ENCODE peak calls at places on chromosomes 5 and 9, in ten cellular contexts. One of them, this sample, is unnamed. For H3K36me3 and H3K27me3, the result is how much of the 10 kb centered on the place peaks cover.

GRCh38 chr9:98929866-98930265 is 13.8 kb upstream of the COL15A1 start:
- DNase-seq in pancreas: no peak
- DNase-seq in CD8-positive, alpha-beta T cell: no peak
- DNase-seq in transverse colon: no peak
- DNase-seq in psoas muscle: no peak
- DNase-seq in PC-9: no peak
- DNase-seq in heart left ventricle: no peak
- DNase-seq in ovary: peak
- DNase-seq in suprapubic skin: no peak
- DNase-seq in tibial artery: no peak
- DNase-seq in this sample: no peak

GRCh38 chr9:133428579-133429215 is 6.5 kb downstream of the ADAMTS13 start:
- DNase-seq in pancreas: peak
- DNase-seq in CD8-positive, alpha-beta T cell: no peak
- DNase-seq in transverse colon: peak
- DNase-seq in psoas muscle: no peak
- DNase-seq in PC-9: no peak
- DNase-seq in heart left ventricle: no peak
- DNase-seq in ovary: no peak
- DNase-seq in suprapubic skin: no peak
- DNase-seq in tibial artery: no peak
- DNase-seq in this sample: no peak

GRCh38 chr5:153699035-153699434 is 208.6 kb downstream of the GRIA1 start:
- DNase-seq in pancreas: no peak
- DNase-seq in CD8-positive, alpha-beta T cell: no peak
- DNase-seq in transverse colon: no peak
- DNase-seq in psoas muscle: no peak
- DNase-seq in PC-9: no peak
- DNase-seq in heart left ventricle: no peak
- DNase-seq in ovary: no peak
- DNase-seq in suprapubic skin: no peak
- DNase-seq in tibial artery: no peak
- DNase-seq in this sample: no peak

GRCh38 chr5:145531038-145531734 is 304.0 kb downstream of the PRELID2 start:
- DNase-seq in pancreas: no peak
- DNase-seq in CD8-positive, alpha-beta T cell: no peak
- DNase-seq in transverse colon: peak
- DNase-seq in psoas muscle: no peak
- DNase-seq in PC-9: peak
- DNase-seq in heart left ventricle: peak
- DNase-seq in ovary: peak
- DNase-seq in suprapubic skin: no peak
- DNase-seq in tibial artery: no peak
- DNase-seq in this sample: peak

GRCh38 chr9:16335788-16336580 is 534.5 kb downstream of the BNC2 start:
- DNase-seq in pancreas: no peak
- DNase-seq in CD8-positive, alpha-beta T cell: no peak
- DNase-seq in transverse colon: peak
- DNase-seq in psoas muscle: peak
- DNase-seq in PC-9: peak
- DNase-seq in heart left ventricle: peak
- DNase-seq in ovary: peak
- DNase-seq in suprapubic skin: no peak
- DNase-seq in tibial artery: peak
- DNase-seq in this sample: peak

GRCh38 chr5:67842806-67843205 is 372.8 kb upstream of the PIK3R1 start:
- DNase-seq in pancreas: no peak
- DNase-seq in CD8-positive, alpha-beta T cell: no peak
- DNase-seq in transverse colon: no peak
- DNase-seq in psoas muscle: no peak
- DNase-seq in PC-9: no peak
- DNase-seq in heart left ventricle: no peak
- DNase-seq in ovary: no peak
- DNase-seq in suprapubic skin: no peak
- DNase-seq in tibial artery: no peak
- DNase-seq in this sample: peak

GRCh38 chr5:79151933-79152671 is 40.5 kb downstream of the BHMT start:
- DNase-seq in pancreas: no peak
- DNase-seq in CD8-positive, alpha-beta T cell: no peak
- DNase-seq in transverse colon: no peak
- DNase-seq in psoas muscle: no peak
- DNase-seq in PC-9: no peak
- DNase-seq in heart left ventricle: no peak
- DNase-seq in ovary: no peak
- DNase-seq in suprapubic skin: no peak
- DNase-seq in tibial artery: no peak
- DNase-seq in this sample: no peak

GRCh38 chr9:68851657-68852056 is 146.6 kb downstream of the PIP5K1B start:
- DNase-seq in pancreas: no peak
- DNase-seq in CD8-positive, alpha-beta T cell: no peak
- DNase-seq in transverse colon: no peak
- DNase-seq in psoas muscle: no peak
- DNase-seq in PC-9: no peak
- DNase-seq in heart left ventricle: no peak
- DNase-seq in ovary: no peak
- DNase-seq in suprapubic skin: no peak
- DNase-seq in tibial artery: no peak
- DNase-seq in this sample: no peak

GRCh38 chr5:139446956-139447779 is 7.8 kb upstream of the DNAJC18 start:
- DNase-seq in pancreas: no peak
- DNase-seq in CD8-positive, alpha-beta T cell: no peak
- DNase-seq in transverse colon: no peak
- DNase-seq in psoas muscle: no peak
- DNase-seq in PC-9: no peak
- DNase-seq in heart left ventricle: no peak
- DNase-seq in ovary: no peak
- DNase-seq in suprapubic skin: no peak
- DNase-seq in tibial artery: no peak
- DNase-seq in this sample: peak

GRCh38 chr5:89087551-89088318 is 204.8 kb upstream of the MEF2C start:
- DNase-seq in pancreas: no peak
- DNase-seq in CD8-positive, alpha-beta T cell: no peak
- DNase-seq in transverse colon: no peak
- DNase-seq in psoas muscle: no peak
- DNase-seq in PC-9: no peak
- DNase-seq in heart left ventricle: peak
- DNase-seq in ovary: no peak
- DNase-seq in suprapubic skin: no peak
- DNase-seq in tibial artery: peak
- DNase-seq in this sample: no peak

GRCh38 chr5:60295423-60295822 is 401.9 kb upstream of the PDE4D start:
- DNase-seq in pancreas: no peak
- DNase-seq in CD8-positive, alpha-beta T cell: no peak
- DNase-seq in transverse colon: peak
- DNase-seq in psoas muscle: no peak
- DNase-seq in PC-9: no peak
- DNase-seq in heart left ventricle: peak
- DNase-seq in ovary: no peak
- DNase-seq in suprapubic skin: no peak
- DNase-seq in tibial artery: peak
- DNase-seq in this sample: peak

GRCh38 chr5:168530751-168531150 is 1.6 kb downstream of the FBLL1 start:
- DNase-seq in pancreas: no peak
- DNase-seq in CD8-positive, alpha-beta T cell: no peak
- DNase-seq in transverse colon: no peak
- DNase-seq in psoas muscle: no peak
- DNase-seq in PC-9: no peak
- DNase-seq in heart left ventricle: no peak
- DNase-seq in ovary: no peak
- DNase-seq in suprapubic skin: no peak
- DNase-seq in tibial artery: no peak
- DNase-seq in this sample: no peak

DNA sequence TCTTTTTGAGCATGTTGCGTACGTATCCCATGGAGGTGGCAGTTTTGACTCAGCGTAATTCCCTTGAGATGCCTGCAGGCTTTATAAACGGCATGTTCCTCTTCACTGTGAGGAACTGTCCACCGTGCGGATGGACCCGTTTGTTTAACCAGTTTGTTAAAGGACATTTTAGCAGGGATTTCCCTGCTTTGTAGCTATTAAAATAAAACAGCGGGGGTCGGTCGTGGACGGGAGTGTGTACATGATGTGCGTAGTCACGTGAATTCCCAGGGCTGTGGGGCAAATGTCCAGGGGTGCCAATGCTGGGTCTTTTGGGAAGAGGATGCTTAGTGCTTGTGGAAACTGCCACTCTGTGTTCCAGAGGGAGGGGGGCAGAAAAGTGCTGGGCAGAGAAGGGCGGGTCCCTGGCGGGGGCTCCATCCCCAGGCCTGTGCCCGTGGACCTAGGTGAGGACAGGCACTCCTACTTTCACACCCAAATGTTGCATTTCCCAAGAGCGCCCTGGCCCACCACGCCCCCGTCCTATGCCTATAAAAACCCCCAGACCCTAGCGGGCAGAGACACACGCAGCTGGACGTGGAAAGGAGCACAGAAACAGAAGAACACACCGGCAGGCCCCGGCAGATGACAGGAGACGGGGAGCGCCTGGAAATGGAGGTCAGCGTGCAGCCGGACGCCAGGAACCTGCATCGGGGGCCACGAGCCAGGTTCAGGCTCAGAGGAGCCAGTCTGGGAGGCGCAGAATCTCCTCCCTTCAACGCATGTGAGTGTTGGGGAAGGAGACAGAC is 4.0 kb upstream of the TERT start:
- DNase-seq in pancreas: peak
- DNase-seq in CD8-positive, alpha-beta T cell: peak
- DNase-seq in transverse colon: no peak
- DNase-seq in psoas muscle: no peak
- DNase-seq in PC-9: no peak
- DNase-seq in heart left ventricle: no peak
- DNase-seq in ovary: no peak
- DNase-seq in suprapubic skin: peak
- DNase-seq in tibial artery: no peak
- DNase-seq in this sample: no peak
- TF ChIP-seq CTCF in pancreas: no peak
- TF ChIP-seq CTCF in CD8-positive, alpha-beta T cell: no peak
- TF ChIP-seq CTCF in transverse colon: no peak
- TF ChIP-seq CTCF in psoas muscle: no peak
- TF ChIP-seq CTCF in PC-9: no peak
- TF ChIP-seq CTCF in heart left ventricle: no peak
- TF ChIP-seq CTCF in ovary: no peak
- TF ChIP-seq CTCF in suprapubic skin: no peak
- TF ChIP-seq CTCF in tibial artery: no peak
- TF ChIP-seq CTCF in this sample: no peak

DNA sequence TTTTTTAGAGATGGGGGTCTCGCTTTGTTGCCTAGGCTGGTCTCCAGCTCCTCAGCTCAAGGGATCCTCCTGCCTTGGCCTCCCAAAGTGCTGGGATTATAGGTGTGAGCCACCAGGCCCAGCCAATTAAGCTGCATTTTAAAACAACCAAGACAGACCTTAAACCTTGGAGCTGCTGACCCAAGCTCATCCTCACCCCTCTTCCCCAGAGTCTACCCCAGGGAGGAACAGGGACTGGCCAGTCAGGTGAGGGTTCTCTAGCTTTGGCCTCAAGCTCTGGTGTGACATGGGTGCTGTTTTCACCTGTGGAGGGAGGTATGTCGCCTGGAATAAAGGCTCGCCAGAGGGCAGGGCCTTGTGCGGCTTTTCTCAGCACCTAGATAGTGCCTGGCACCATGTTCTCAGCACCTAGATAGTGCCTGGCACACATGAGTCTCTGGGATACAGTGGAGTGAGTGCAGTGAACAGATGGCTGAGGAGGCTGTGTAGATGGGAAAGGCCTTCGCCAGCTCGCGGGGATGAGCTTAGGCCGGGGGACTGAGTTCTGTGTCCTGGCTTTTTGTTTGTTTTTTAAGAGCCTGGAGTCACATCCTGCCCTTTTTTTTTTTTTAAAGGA is 7.4 kb downstream of the CDK9 start:
- DNase-seq in pancreas: no peak
- DNase-seq in CD8-positive, alpha-beta T cell: no peak
- DNase-seq in transverse colon: no peak
- DNase-seq in psoas muscle: no peak
- DNase-seq in PC-9: peak
- DNase-seq in heart left ventricle: no peak
- DNase-seq in ovary: peak
- DNase-seq in suprapubic skin: no peak
- DNase-seq in tibial artery: no peak
- DNase-seq in this sample: no peak
- H3K36me3 ChIP-seq in pancreas: under half
- H3K36me3 ChIP-seq in CD8-positive, alpha-beta T cell: under half
- H3K36me3 ChIP-seq in transverse colon: under half
- H3K36me3 ChIP-seq in psoas muscle: under half
- H3K36me3 ChIP-seq in PC-9: under half
- H3K36me3 ChIP-seq in heart left ventricle: under half
- H3K36me3 ChIP-seq in ovary: under half
- H3K36me3 ChIP-seq in suprapubic skin: under half
- H3K36me3 ChIP-seq in tibial artery: under half
- H3K36me3 ChIP-seq in this sample: under half

GRCh38 chr9:101738566-101739183 is at the start of gene GRIN3A:
- DNase-seq in pancreas: peak
- DNase-seq in CD8-positive, alpha-beta T cell: no peak
- DNase-seq in transverse colon: peak
- DNase-seq in psoas muscle: peak
- DNase-seq in PC-9: no peak
- DNase-seq in heart left ventricle: peak
- DNase-seq in ovary: peak
- DNase-seq in suprapubic skin: no peak
- DNase-seq in tibial artery: no peak
- DNase-seq in this sample: no peak

GRCh38 chr9:101736723-101737122 is 1.7 kb downstream of the GRIN3A start:
- DNase-seq in pancreas: no peak
- DNase-seq in CD8-positive, alpha-beta T cell: no peak
- DNase-seq in transverse colon: no peak
- DNase-seq in psoas muscle: peak
- DNase-seq in PC-9: no peak
- DNase-seq in heart left ventricle: peak
- DNase-seq in ovary: peak
- DNase-seq in suprapubic skin: no peak
- DNase-seq in tibial artery: no peak
- DNase-seq in this sample: peak

GRCh38 chr9:101737705-101738565 is 512 bp downstream of the GRIN3A start:
- DNase-seq in pancreas: peak
- DNase-seq in CD8-positive, alpha-beta T cell: no peak
- DNase-seq in transverse colon: no peak
- DNase-seq in psoas muscle: no peak
- DNase-seq in PC-9: no peak
- DNase-seq in heart left ventricle: no peak
- DNase-seq in ovary: no peak
- DNase-seq in suprapubic skin: no peak
- DNase-seq in tibial artery: no peak
- DNase-seq in this sample: no peak

GRCh38 chr9:101739311-101739710 is 864 bp upstream of the GRIN3A start:
- DNase-seq in pancreas: no peak
- DNase-seq in CD8-positive, alpha-beta T cell: no peak
- DNase-seq in transverse colon: no peak
- DNase-seq in psoas muscle: no peak
- DNase-seq in PC-9: no peak
- DNase-seq in heart left ventricle: no peak
- DNase-seq in ovary: no peak
- DNase-seq in suprapubic skin: no peak
- DNase-seq in tibial artery: no peak
- DNase-seq in this sample: no peak

GRCh38 chr9:101737165-101737704 is 1.2 kb downstream of the GRIN3A start:
- DNase-seq in pancreas: peak
- DNase-seq in CD8-positive, alpha-beta T cell: no peak
- DNase-seq in transverse colon: no peak
- DNase-seq in psoas muscle: no peak
- DNase-seq in PC-9: no peak
- DNase-seq in heart left ventricle: no peak
- DNase-seq in ovary: no peak
- DNase-seq in suprapubic skin: no peak
- DNase-seq in tibial artery: no peak
- DNase-seq in this sample: no peak
- H3K27me3 ChIP-seq in pancreas: under half
- H3K27me3 ChIP-seq in CD8-positive, alpha-beta T cell: under half
- H3K27me3 ChIP-seq in transverse colon: half or more
- H3K27me3 ChIP-seq in psoas muscle: under half
- H3K27me3 ChIP-seq in PC-9: under half
- H3K27me3 ChIP-seq in heart left ventricle: half or more
- H3K27me3 ChIP-seq in ovary: under half
- H3K27me3 ChIP-seq in suprapubic skin: under half
- H3K27me3 ChIP-seq in tibial artery: under half
- H3K27me3 ChIP-seq in this sample: under half

GRCh38 chr9:127384901-127385300 is 12.1 kb upstream of the SLC2A8 start:
- DNase-seq in pancreas: no peak
- DNase-seq in CD8-positive, alpha-beta T cell: no peak
- DNase-seq in transverse colon: no peak
- DNase-seq in psoas muscle: no peak
- DNase-seq in PC-9: no peak
- DNase-seq in heart left ventricle: no peak
- DNase-seq in ovary: no peak
- DNase-seq in suprapubic skin: peak
- DNase-seq in tibial artery: no peak
- DNase-seq in this sample: no peak
- TF ChIP-seq CTCF in pancreas: no peak
- TF ChIP-seq CTCF in CD8-positive, alpha-beta T cell: no peak
- TF ChIP-seq CTCF in transverse colon: no peak
- TF ChIP-seq CTCF in psoas muscle: no peak
- TF ChIP-seq CTCF in PC-9: no peak
- TF ChIP-seq CTCF in heart left ventricle: no peak
- TF ChIP-seq CTCF in ovary: no peak
- TF ChIP-seq CTCF in suprapubic skin: no peak
- TF ChIP-seq CTCF in tibial artery: no peak
- TF ChIP-seq CTCF in this sample: no peak

This sample was measured in bronchial epithelial cell.